ENCODE peak calls at places on chromosomes 1 and 21, in five cellular contexts. G, T, X, H and Q are unnamed samples. For H3K27me3 and H3K4me1, the result is how much of the 10 kb centered on the place peaks cover.

GRCh38 chr1:157199421-157199755 is 61.2 kb upstream of the ETV3 start:
- DNase-seq in G (no peak), T (no peak), X (no peak), H (no peak), Q (no peak)

GRCh38 chr1:197692965-197693364 is 82.3 kb downstream of the DENND1B start:
- DNase-seq in G (no peak), T (no peak), X (no peak), H (no peak), Q (peak)

GRCh38 chr1:203199481-203200058 is 13.1 kb upstream of the CHI3L1 start:
- DNase-seq in G (no peak), T (no peak), X (no peak), H (no peak), Q (no peak)

GRCh38 chr21:26846036-26846931 is 1.1 kb upstream of the ADAMTS1 start:
- DNase-seq in G (no peak), T (peak), X (peak), H (no peak), Q (peak)

GRCh38 chr1:183733610-183734219 is 71.2 kb upstream of the RGL1 start:
- DNase-seq in G (no peak), T (peak), X (no peak), H (no peak), Q (no peak)

GRCh38 chr1:63907051-63907450 is 133.2 kb downstream of the ROR1 start:
- DNase-seq in G (no peak), T (no peak), X (no peak), H (no peak), Q (no peak)

GRCh38 chr1:160560045-160560724 is 19.1 kb downstream of the CD84 start:
- DNase-seq in G (no peak), T (no peak), X (no peak), H (no peak), Q (no peak)

GRCh38 chr1:172727956-172728603 is 69.2 kb downstream of the FASLG start:
- DNase-seq in G (peak), T (no peak), X (no peak), H (peak), Q (peak)

GRCh38 chr1:186304982-186305949 is 69.8 kb downstream of the TPR start:
- DNase-seq in G (no peak), T (peak), X (no peak), H (no peak), Q (peak)

GRCh38 chr1:28173151-28173979 is 3.1 kb downstream of the PTAFR start:
- DNase-seq in G (no peak), T (peak), X (no peak), H (no peak), Q (no peak)

GRCh38 chr1:201737350-201738060 is 91.5 kb upstream of the IPO9 start:
- DNase-seq in G (no peak), T (peak), X (no peak), H (no peak), Q (no peak)

GRCh38 chr1:46284597-46285564 is 18.5 kb downstream of the LRRC41 start:
- DNase-seq in G (no peak), T (peak), X (no peak), H (no peak), Q (no peak)

GRCh38 chr1:6069573-6069972 is 23.9 kb downstream of the KCNAB2 start:
- DNase-seq in G (no peak), T (no peak), X (no peak), H (no peak), Q (no peak)

GRCh38 chr21:46393941-46394818 is 64.5 kb upstream of the DIP2A start:
- DNase-seq in G (no peak), T (no peak), X (no peak), H (no peak), Q (no peak)

GRCh38 chr1:10510520-10511493 is 36.1 kb downstream of the PEX14 start:
- DNase-seq in G (peak), T (no peak), X (no peak), H (peak), Q (peak)

GRCh38 chr1:31932491-31933316 is 5.5 kb downstream of the PTP4A2 start:
- DNase-seq in G (no peak), T (no peak), X (no peak), H (no peak), Q (no peak)

GRCh38 chr1:9475061-9475627 is 64.1 kb upstream of the SLC25A33 start:
- DNase-seq in G (no peak), T (no peak), X (peak), H (no peak), Q (no peak)

GRCh38 chr1:156910309-156910782 is 10.1 kb upstream of the LRRC71 start:
- DNase-seq in G (peak), T (peak), X (no peak), H (peak), Q (no peak)

GRCh38 chr21:41873005-41873404 is 6.1 kb downstream of the PRDM15 start:
- DNase-seq in G (no peak), T (no peak), X (no peak), H (no peak), Q (no peak)

GRCh38 chr1:74650561-74650960 is 23.0 kb downstream of the ERICH3 start:
- DNase-seq in G (no peak), T (no peak), X (no peak), H (no peak), Q (no peak)

GRCh38 chr1:177227978-177228720 is 57.4 kb downstream of the BRINP2 start:
- DNase-seq in G (no peak), T (no peak), X (no peak), H (no peak), Q (no peak)

GRCh38 chr1:222616535-222616934 is 1.4 kb upstream of the MIA3 start:
- DNase-seq in G (no peak), T (no peak), X (no peak), H (no peak), Q (no peak)

GRCh38 chr1:10958614-10959013 is 53.8 kb upstream of the TARDBP start:
- DNase-seq in G (no peak), T (no peak), X (no peak), H (no peak), Q (no peak)

GRCh38 chr1:72601035-72601674 is 318.8 kb upstream of the NEGR1 start:
- DNase-seq in G (no peak), T (no peak), X (no peak), H (no peak), Q (no peak)

GRCh38 chr21:21232320-21232719 is 234.1 kb downstream of the NCAM2 start:
- DNase-seq in G (no peak), T (peak), X (no peak), H (no peak), Q (no peak)

GRCh38 chr1:221718391-221719277 is 23.3 kb downstream of the DUSP10 start:
- DNase-seq in G (no peak), T (no peak), X (no peak), H (no peak), Q (no peak)

GRCh38 chr1:205681364-205681763 is 1.1 kb upstream of the SLC45A3 start:
- DNase-seq in G (no peak), T (no peak), X (no peak), H (no peak), Q (no peak)

GRCh38 chr1:203702130-203702577 is 62.8 kb upstream of the LAX1 start:
- DNase-seq in G (peak), T (peak), X (peak), H (peak), Q (peak)

GRCh38 chr1:46927249-46927835 is 13.9 kb downstream of the CYP4A11 start:
- DNase-seq in G (no peak), T (no peak), X (no peak), H (no peak), Q (no peak)

GRCh38 chr1:211345719-211346118 is 19.1 kb downstream of the TRAF5 start:
- DNase-seq in G (no peak), T (peak), X (no peak), H (no peak), Q (no peak)

GRCh38 chr1:214563881-214564280 is 12.5 kb upstream of the PTPN14 start:
- DNase-seq in G (no peak), T (no peak), X (no peak), H (no peak), Q (no peak)

GRCh38 chr1:37811027-37811655 is 3.1 kb upstream of the YRDC start:
- DNase-seq in G (peak), T (peak), X (peak), H (peak), Q (peak)

GRCh38 chr1:234499119-234500039 is 20.4 kb upstream of the TARBP1 start:
- DNase-seq in G (peak), T (peak), X (peak), H (peak), Q (peak)

GRCh38 chr1:200206761-200207160 is 179.3 kb downstream of the NR5A2 start:
- DNase-seq in G (no peak), T (no peak), X (no peak), H (no peak), Q (no peak)

GRCh38 chr1:182674346-182675246 is 9.8 kb downstream of the RGS8 start:
- DNase-seq in G (no peak), T (peak), X (peak), H (no peak), Q (no peak)

GRCh38 chr1:157304271-157304670 is 166.1 kb upstream of the ETV3 start:
- DNase-seq in G (no peak), T (no peak), X (no peak), H (no peak), Q (no peak)

GRCh38 chr1:3074297-3074741 is 5.3 kb downstream of the PRDM16 start:
- DNase-seq in G (no peak), T (peak), X (no peak), H (no peak), Q (peak)
- H3K27me3 ChIP-seq in G (under half), T (half or more), X (half or more), H (under half), Q (under half)

DNA sequence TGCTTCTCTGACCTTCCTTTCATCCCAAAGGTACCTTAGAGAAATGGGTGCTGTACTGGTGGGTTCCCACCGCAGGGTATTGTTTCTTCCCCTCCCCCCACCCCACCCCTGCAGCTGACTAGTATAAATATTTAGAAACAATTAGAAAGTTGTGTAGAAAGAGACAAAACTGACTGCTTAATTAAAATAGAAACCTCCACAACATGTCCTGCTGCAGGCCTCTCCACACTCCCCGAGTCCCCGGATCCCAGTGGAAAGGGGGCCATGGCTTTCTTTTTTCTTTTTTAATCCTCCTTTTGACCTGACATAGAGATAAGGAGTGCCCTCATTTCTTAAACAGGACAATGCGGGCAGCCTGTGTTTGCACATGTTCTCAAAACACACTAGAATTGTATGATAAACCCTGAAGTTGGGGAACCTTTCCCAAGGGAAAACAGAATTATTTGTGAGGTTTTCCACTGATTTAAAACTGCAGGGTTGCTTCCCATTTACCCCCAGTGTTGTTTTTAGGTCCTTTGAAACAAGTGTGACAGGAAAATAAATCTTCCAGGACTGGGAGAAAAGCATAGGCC is 1.7 kb downstream of the RHOU start:
- DNase-seq in G (no peak), T (no peak), X (no peak), H (no peak), Q (peak)
- H3K4me1 ChIP-seq in G (under half), T (under half), X (under half), H (under half), Q (under half)

DNA sequence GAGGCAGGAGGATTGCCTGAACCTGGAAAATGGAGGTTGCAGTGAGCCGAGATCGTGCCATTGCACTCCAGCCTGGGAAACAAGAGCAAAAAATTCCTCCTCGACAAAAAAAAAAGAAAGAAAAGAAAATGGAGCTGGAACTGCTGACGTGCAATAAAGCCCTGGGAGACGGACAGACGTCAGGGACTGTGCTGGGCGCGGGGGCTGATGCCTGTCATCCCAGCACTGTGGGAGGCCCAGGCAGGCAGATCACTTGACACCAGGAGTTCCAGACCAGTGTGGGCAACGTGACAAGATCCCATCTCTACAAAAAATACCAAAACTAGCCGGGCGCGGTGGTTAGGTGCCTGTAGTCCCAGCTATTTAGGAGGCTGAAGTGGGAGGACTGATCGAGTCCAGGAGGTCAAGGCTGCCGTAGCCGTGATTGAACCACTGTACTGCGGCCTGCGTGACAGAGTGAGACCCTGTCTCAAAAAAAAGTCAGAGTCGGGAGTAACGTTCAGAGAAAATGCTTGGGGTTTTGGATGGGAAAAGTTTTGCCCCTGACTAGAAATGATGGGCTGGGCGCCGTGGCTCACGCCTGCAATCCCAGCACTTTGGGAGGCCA is 3.6 kb upstream of the ANKRD65 start:
- DNase-seq in G (no peak), T (no peak), X (no peak), H (no peak), Q (no peak)
- H3K4me3 ChIP-seq in G (no peak), T (no peak), X (no peak), H (no peak), Q (no peak)

GRCh38 chr1:118578276-118578675 is 393.2 kb upstream of the SPAG17 start:
- DNase-seq in G (no peak), T (no peak), X (no peak), H (no peak), Q (no peak)

DNA sequence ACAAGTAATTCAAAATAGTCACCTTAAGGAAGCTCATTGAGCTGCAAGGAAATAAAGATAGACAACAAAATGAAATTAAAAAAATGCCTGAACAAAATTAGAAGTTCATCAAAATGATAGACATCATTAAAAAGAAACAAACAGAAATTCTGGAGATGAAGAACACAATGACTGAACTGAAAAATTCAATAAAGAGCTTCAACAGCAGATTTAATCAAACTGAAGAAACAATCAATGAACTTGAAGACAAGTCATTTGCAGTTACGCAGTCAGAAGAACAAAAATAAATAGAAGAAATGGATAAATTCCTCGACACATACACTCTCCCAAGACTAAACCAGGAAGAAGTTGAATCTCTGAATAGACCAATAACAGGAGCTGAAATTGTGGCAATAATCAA is 390.0 kb upstream of the SPAG17 start:
- DNase-seq in G (no peak), T (no peak), X (no peak), H (no peak), Q (no peak)
- H3K27me3 ChIP-seq in G (under half), T (under half), X (under half), H (under half), Q (under half)

DNA sequence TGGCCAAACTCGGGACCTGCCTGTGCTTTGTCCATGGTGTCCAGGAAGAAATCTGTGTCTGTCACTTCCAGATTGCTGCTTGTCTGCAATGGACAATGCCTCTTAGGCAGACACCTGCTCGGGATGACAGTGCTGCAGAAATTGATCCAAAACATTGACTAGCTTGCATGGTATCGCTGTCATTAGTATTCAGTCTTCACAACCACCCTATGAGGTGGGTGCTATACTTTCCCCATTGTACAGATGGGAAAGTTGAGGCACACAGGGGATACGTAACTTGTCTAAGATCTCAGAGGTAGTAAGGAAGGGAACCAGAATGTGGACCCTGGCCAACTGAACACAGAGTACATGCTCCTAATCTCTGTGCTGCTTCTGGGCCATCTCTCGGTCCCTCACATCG is 138.7 kb downstream of the DHRS3 start:
- DNase-seq in G (no peak), T (no peak), X (no peak), H (no peak), Q (no peak)
- H3K4me1 ChIP-seq in G (under half), T (under half), X (under half), H (half or more), Q (under half)